ENCODE peak calls at places on chromosomes 12 and 14, in nine cellular contexts. C is T follicular helper cell, I is ELR, S is fibroblast of the aortic adventitia, Y is HT1080, P is anterior cingulate cortex, U is HT-29, L is nucleus accumbens, F is pancreas. A is an unnamed sample.

GRCh38 chr12:59980491-59980890 is 384.7 kb downstream of the SLC16A7 start:
- DNase-seq in I (peak), Y (no peak), C (no peak), U (no peak), L (no peak), P (no peak), S (no peak), F (no peak), A (no peak)

GRCh38 chr12:64256166-64256800 is 34.2 kb upstream of the KICS2 start:
- DNase-seq in C (no peak), F (no peak), S (peak), P (no peak), Y (peak), I (peak), U (peak), L (no peak), A (peak)

GRCh38 chr14:93741556-93742210 is 46.6 kb downstream of the PRIMA1 start:
- DNase-seq in F (no peak), L (no peak), U (no peak), C (no peak), S (no peak), P (no peak), Y (no peak), I (no peak), A (no peak)

GRCh38 chr12:15268927-15269552 is 47.8 kb upstream of the RERG start:
- DNase-seq in F (no peak), C (peak), Y (peak), L (peak), I (peak), P (no peak), S (peak), U (peak), A (peak)

GRCh38 chr12:26226629-26227375 is 31.4 kb downstream of the SSPN start:
- DNase-seq in Y (no peak), U (peak), P (no peak), S (no peak), C (no peak), I (peak), L (peak), F (peak), A (peak)

GRCh38 chr14:69464829-69465228 is 19.7 kb upstream of the PLEKHD1 start:
- DNase-seq in S (peak), P (no peak), C (no peak), I (peak), L (no peak), U (no peak), F (no peak), Y (peak), A (peak)

GRCh38 chr14:35883677-35884293 is 57.6 kb downstream of the BRMS1L start:
- DNase-seq in S (peak), U (peak), Y (no peak), F (no peak), P (no peak), L (peak), I (peak), C (no peak), A (peak)

GRCh38 chr12:70824511-70824910 is 96.0 kb downstream of the PTPRR start:
- DNase-seq in P (no peak), Y (no peak), F (no peak), C (no peak), L (no peak), I (no peak), U (no peak), S (no peak), A (no peak)

GRCh38 chr14:99524804-99525698 is 43.8 kb downstream of the CCNK start:
- DNase-seq in P (no peak), I (peak), C (no peak), U (no peak), F (no peak), S (peak), Y (peak), L (no peak), A (peak)

A was measured in M059J.